ENCODE peak calls at places on chromosomes 6 and 20, in nine cellular contexts. L, V, T, F, Y, G, D, Q and W are unnamed samples.

GRCh38 chr6:14286144-14286543 is 168.6 kb downstream of the CD83 start:
- DNase-seq in L (no peak), V (peak), T (no peak), F (no peak), Y (peak), G (no peak), D (no peak), Q (no peak), W (no peak)

GRCh38 chr6:73515204-73516101 is 5.4 kb downstream of the EEF1A1 start:
- DNase-seq in L (peak), V (no peak), T (peak), F (no peak), Y (peak), G (peak), D (no peak), Q (no peak), W (no peak)

GRCh38 chr6:96626749-96627353 is 63.9 kb downstream of the FHL5 start:
- DNase-seq in L (no peak), V (no peak), T (no peak), F (no peak), Y (peak), G (peak), D (no peak), Q (no peak), W (no peak)

GRCh38 chr6:37630281-37630799 is 67.3 kb downstream of the MDGA1 start:
- DNase-seq in L (no peak), V (peak), T (no peak), F (no peak), Y (peak), G (no peak), D (no peak), Q (no peak), W (no peak)

GRCh38 chr20:64001607-64002011 is 20.7 kb downstream of the PRPF6 start:
- DNase-seq in L (no peak), V (no peak), T (no peak), F (no peak), Y (no peak), G (no peak), D (no peak), Q (no peak), W (peak)

GRCh38 chr20:39318911-39319310 is 356.8 kb downstream of the DHX35 start:
- DNase-seq in L (no peak), V (no peak), T (no peak), F (no peak), Y (no peak), G (no peak), D (no peak), Q (no peak), W (no peak)

GRCh38 chr6:44161997-44162338 is 3.3 kb downstream of the CAPN11 start:
- DNase-seq in L (no peak), V (peak), T (no peak), F (no peak), Y (peak), G (no peak), D (no peak), Q (no peak), W (no peak)

GRCh38 chr20:6994452-6994851 is 227.0 kb downstream of the BMP2 start:
- DNase-seq in L (no peak), V (peak), T (no peak), F (no peak), Y (peak), G (no peak), D (no peak), Q (no peak), W (no peak)

GRCh38 chr6:116564921-116565872 is 6.1 kb upstream of the RWDD1 start:
- DNase-seq in L (peak), V (no peak), T (no peak), F (no peak), Y (peak), G (no peak), D (no peak), Q (peak), W (peak)

GRCh38 chr6:45305546-45305945 is 22.6 kb upstream of the RUNX2 start:
- DNase-seq in L (no peak), V (peak), T (no peak), F (no peak), Y (no peak), G (no peak), D (no peak), Q (no peak), W (no peak)

GRCh38 chr6:63100066-63100465 is 111.2 kb upstream of the FKBP1C start:
- DNase-seq in L (no peak), V (no peak), T (no peak), F (no peak), Y (no peak), G (no peak), D (no peak), Q (no peak), W (no peak)

GRCh38 chr6:127857051-127857637 is 43.7 kb downstream of the THEMIS start:
- DNase-seq in L (no peak), V (peak), T (no peak), F (no peak), Y (no peak), G (no peak), D (no peak), Q (no peak), W (no peak)

GRCh38 chr6:146258206-146258605 is 229.3 kb downstream of the GRM1 start:
- DNase-seq in L (no peak), V (no peak), T (no peak), F (no peak), Y (no peak), G (no peak), D (no peak), Q (no peak), W (no peak)

GRCh38 chr6:138483911-138484731 is 15.2 kb downstream of the NHSL1 start:
- DNase-seq in L (no peak), V (no peak), T (no peak), F (no peak), Y (no peak), G (no peak), D (no peak), Q (no peak), W (no peak)

GRCh38 chr6:2970753-2971419 is 481 bp downstream of the SERPINB6 start:
- DNase-seq in L (peak), V (peak), T (peak), F (peak), Y (peak), G (no peak), D (peak), Q (peak), W (no peak)

GRCh38 chr20:44810391-44811149 is at the start of gene RIMS4:
- DNase-seq in L (no peak), V (no peak), T (no peak), F (no peak), Y (no peak), G (peak), D (no peak), Q (no peak), W (no peak)

GRCh38 chr6:167855825-167856425 is 29.2 kb downstream of the AFDN start:
- DNase-seq in L (no peak), V (peak), T (no peak), F (no peak), Y (peak), G (no peak), D (no peak), Q (no peak), W (no peak)

GRCh38 chr6:35516712-35517111 is 4.0 kb upstream of the TULP1 start:
- DNase-seq in L (no peak), V (no peak), T (no peak), F (no peak), Y (no peak), G (no peak), D (no peak), Q (no peak), W (no peak)

GRCh38 chr6:141981190-141981589 is 151.5 kb upstream of the GJE1 start:
- DNase-seq in L (no peak), V (no peak), T (no peak), F (no peak), Y (no peak), G (no peak), D (no peak), Q (no peak), W (no peak)

GRCh38 chr6:113630738-113631535 is 226.2 kb upstream of the MARCKS start:
- DNase-seq in L (peak), V (peak), T (no peak), F (no peak), Y (peak), G (no peak), D (no peak), Q (no peak), W (no peak)

GRCh38 chr20:59835448-59836395 is 97.7 kb downstream of the SYCP2 start:
- DNase-seq in L (no peak), V (no peak), T (no peak), F (no peak), Y (peak), G (peak), D (no peak), Q (no peak), W (peak)

GRCh38 chr6:108755257-108756240 is 92.7 kb upstream of the ARMC2 start:
- DNase-seq in L (no peak), V (no peak), T (no peak), F (no peak), Y (peak), G (no peak), D (no peak), Q (no peak), W (no peak)

GRCh38 chr6:35291491-35291890 is 6.1 kb upstream of the DEF6 start:
- DNase-seq in L (no peak), V (no peak), T (no peak), F (no peak), Y (no peak), G (no peak), D (no peak), Q (no peak), W (no peak)

GRCh38 chr6:31899882-31900722 is 1.8 kb downstream of the ZBTB12 start:
- DNase-seq in L (no peak), V (no peak), T (no peak), F (no peak), Y (no peak), G (no peak), D (no peak), Q (no peak), W (no peak)

GRCh38 chr20:63421094-63421692 is 51.3 kb downstream of the KCNQ2 start:
- DNase-seq in L (no peak), V (no peak), T (no peak), F (no peak), Y (no peak), G (no peak), D (no peak), Q (no peak), W (no peak)

GRCh38 chr20:1815502-1816085 is 79.6 kb upstream of the SIRPA start:
- DNase-seq in L (no peak), V (no peak), T (no peak), F (no peak), Y (no peak), G (peak), D (no peak), Q (no peak), W (no peak)

GRCh38 chr6:138245751-138246150 is 27.5 kb upstream of the PBOV1 start:
- DNase-seq in L (no peak), V (no peak), T (no peak), F (no peak), Y (no peak), G (no peak), D (no peak), Q (no peak), W (no peak)

GRCh38 chr6:43276180-43277082 is 21.6 kb upstream of the SLC22A7 start:
- DNase-seq in L (peak), V (no peak), T (no peak), F (no peak), Y (no peak), G (no peak), D (no peak), Q (no peak), W (no peak)

GRCh38 chr6:53466257-53466656 is 78.6 kb downstream of the GCLC start:
- DNase-seq in L (no peak), V (peak), T (no peak), F (no peak), Y (peak), G (no peak), D (no peak), Q (no peak), W (no peak)

GRCh38 chr6:31453259-31453658 is 44.7 kb upstream of the MICB start:
- DNase-seq in L (no peak), V (no peak), T (no peak), F (no peak), Y (peak), G (no peak), D (no peak), Q (no peak), W (no peak)

GRCh38 chr20:61420781-61421180 is 168.7 kb downstream of the CDH4 start:
- DNase-seq in L (no peak), V (no peak), T (no peak), F (no peak), Y (no peak), G (no peak), D (no peak), Q (no peak), W (no peak)

GRCh38 chr6:131054392-131055250 is 8.4 kb downstream of the EPB41L2 start:
- DNase-seq in L (no peak), V (peak), T (no peak), F (no peak), Y (no peak), G (no peak), D (no peak), Q (no peak), W (no peak)

GRCh38 chr6:2944405-2945068 is 26.8 kb downstream of the SERPINB6 start:
- DNase-seq in L (no peak), V (no peak), T (no peak), F (no peak), Y (no peak), G (no peak), D (no peak), Q (no peak), W (no peak)

GRCh38 chr20:5621305-5621704 is 128.9 kb upstream of the SHLD1 start:
- DNase-seq in L (no peak), V (no peak), T (no peak), F (no peak), Y (no peak), G (peak), D (no peak), Q (no peak), W (no peak)

GRCh38 chr6:17012421-17013225 is 89.2 kb upstream of the STMND1 start:
- DNase-seq in L (no peak), V (no peak), T (no peak), F (no peak), Y (peak), G (no peak), D (no peak), Q (no peak), W (no peak)

GRCh38 chr20:1894951-1895673 is at the start of gene SIRPA:
- DNase-seq in L (no peak), V (peak), T (no peak), F (no peak), Y (peak), G (peak), D (no peak), Q (peak), W (no peak)